ENCODE peak calls at places on chromosomes 6 and 20, in four cellular contexts. D, T, P and X are unnamed samples.

GRCh38 chr6:32883789-32884188 is 29.8 kb downstream of the PSMB9 start:
- DNase-seq in T (no peak), P (no peak), D (no peak), X (no peak)

GRCh38 chr6:133423242-133423641 is 182.1 kb downstream of the EYA4 start:
- DNase-seq in D (no peak), T (no peak), P (no peak), X (no peak)

GRCh38 chr6:112595201-112595600 is 248.1 kb downstream of the RFPL4B start:
- DNase-seq in D (no peak), T (no peak), P (no peak), X (no peak)

GRCh38 chr20:47973519-47974233 is 188.4 kb upstream of the SULF2 start:
- DNase-seq in P (peak; percentile 55), D (no peak), T (peak; percentile 99), X (no peak)

GRCh38 chr6:67501738-67502137 is 1133.3 kb upstream of the ADGRB3 start:
- DNase-seq in T (no peak), D (no peak), P (no peak), X (no peak)

GRCh38 chr6:14664616-14665315 is 547.2 kb downstream of the CD83 start:
- DNase-seq in D (no peak), P (no peak), T (no peak), X (no peak)

GRCh38 chr6:169843110-169843509 is 91.7 kb downstream of the ERMARD start:
- DNase-seq in T (no peak), D (no peak), P (no peak), X (no peak)

GRCh38 chr20:18653736-18654447 is 66.0 kb downstream of the DTD1 start:
- DNase-seq in D (no peak), P (no peak), T (no peak), X (no peak)

GRCh38 chr6:34099878-34100277 is 46.0 kb downstream of the GRM4 start:
- DNase-seq in T (no peak), D (no peak), P (no peak), X (no peak)

GRCh38 chr20:57698191-57698866 is 11.5 kb downstream of the PMEPA1 start:
- DNase-seq in P (no peak), T (peak; percentile 31), D (no peak), X (no peak)
- H3K9ac ChIP-seq in P (no peak overlapping the region), T (no peak overlapping the region), D (no peak overlapping the region), X (no peak overlapping the region)

GRCh38 chr20:16004108-16004854 is 569.0 kb downstream of the KIF16B start:
- DNase-seq in T (no peak), D (no peak), P (no peak), X (no peak)

GRCh38 chr20:16001286-16001685 is 572.0 kb downstream of the KIF16B start:
- DNase-seq in T (no peak), D (no peak), P (no peak), X (no peak)

GRCh38 chr20:16005612-16006493 is 567.4 kb downstream of the KIF16B start:
- DNase-seq in T (no peak), D (no peak), P (no peak), X (peak; percentile 80)

GRCh38 chr20:16007164-16007563 is 566.1 kb downstream of the KIF16B start:
- DNase-seq in P (no peak), T (no peak), D (peak; percentile 60), X (no peak)

GRCh38 chr20:16003310-16003709 is 569.9 kb downstream of the KIF16B start:
- DNase-seq in D (no peak), P (no peak), T (no peak), X (no peak)
- TF ChIP-seq SUZ12 in D (no peak), P (no peak), T (no peak), X (no peak)

DNA sequence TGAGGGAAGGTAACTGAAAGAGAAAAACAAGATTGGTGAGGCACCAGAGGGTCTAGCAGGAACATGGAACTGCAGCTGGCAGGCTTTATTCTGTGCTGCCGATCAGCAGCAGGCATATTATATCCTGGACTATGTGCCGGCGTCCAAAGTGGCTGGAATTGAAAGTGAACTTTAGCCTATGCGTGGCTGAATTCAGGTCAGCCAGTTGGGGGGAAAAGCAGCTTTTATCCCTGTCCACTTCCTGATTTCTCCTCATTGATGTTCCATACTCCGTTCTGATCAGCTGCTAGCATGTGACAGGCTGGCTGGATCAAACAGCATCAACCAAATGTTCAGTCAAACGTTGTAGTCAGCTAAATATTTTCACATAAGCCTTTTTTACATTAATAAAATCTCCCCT is 99.0 kb downstream of the CAP2 start:
- DNase-seq in P (peak; percentile 38), T (no peak), D (no peak), X (no peak)
- H3K9ac ChIP-seq in P (no peak overlapping the region), T (no peak overlapping the region), D (no peak overlapping the region), X (no peak overlapping the region)

GRCh38 chr6:96157018-96157565 is 141.3 kb downstream of the FUT9 start:
- DNase-seq in D (peak; percentile 28), T (peak; percentile 2), P (no peak), X (no peak)
- TF ChIP-seq SUZ12 in D (no peak), T (no peak), P (no peak), X (no peak)

GRCh38 chr6:77368660-77369313 is 94.5 kb downstream of the HTR1B start:
- DNase-seq in T (no peak), P (peak; percentile 52), D (no peak), X (peak; percentile 30)
- H3K9ac ChIP-seq in T (no peak overlapping the region), P (peak overlapping the region; percentile 72), D (no peak overlapping the region), X (peak overlapping the region; percentile 70)